ENCODE peak calls at places on chromosome 3, in six cellular contexts. U is stimulated activated CD8-positive, alpha-beta memory T cell treated with anti-CD3 and anti-CD28 coated beads, Interleukin-2, amount 100 ng/mL, for 48 hours; K is NCI-H524; G is posterior vena cava; F is mammary epithelial cell; C is iris pigment epithelial cell. D is an unnamed sample.

GRCh38 chr3:142447308-142447851 is 457 bp downstream of the XRN1 start:
- DNase-seq in G (no peak), F (peak; percentile 49), C (peak; percentile 54), K (peak; percentile 21), U (peak; percentile 20), D (no peak)

GRCh38 chr3:25817107-25817506 is 27.2 kb downstream of the OXSM start:
- DNase-seq in K (no peak), G (no peak), C (no peak), U (no peak), F (no peak), D (no peak)

GRCh38 chr3:126342991-126343661 is 14.1 kb downstream of the KLF15 start:
- DNase-seq in F (no peak), G (peak; percentile 68), U (no peak), K (peak; percentile 23), C (no peak), D (no peak)

GRCh38 chr3:129602309-129602708 is 4.2 kb downstream of the PLXND1 start:
- DNase-seq in U (no peak), C (no peak), K (no peak), F (no peak), G (no peak), D (no peak)

GRCh38 chr3:183287301-183287971 is 34.4 kb downstream of the B3GNT5 start:
- DNase-seq in F (peak; percentile 83), G (no peak), U (no peak), K (no peak), C (peak; percentile 98), D (no peak)

GRCh38 chr3:163605915-163606314 is 1472.4 kb downstream of the SI start:
- DNase-seq in F (no peak), K (no peak), C (no peak), U (no peak), G (no peak), D (no peak)

GRCh38 chr3:110579841-110580550 is 491.6 kb upstream of the NECTIN3 start:
- DNase-seq in G (no peak), U (no peak), F (no peak), K (no peak), C (peak; percentile 73), D (no peak)

GRCh38 chr3:126034481-126035361 is 49.2 kb downstream of the SLC41A3 start:
- DNase-seq in G (peak; percentile 46), F (peak; percentile 51), U (no peak), C (peak; percentile 44), K (no peak), D (no peak)

GRCh38 chr3:128395500-128396125 is 71.1 kb downstream of the DNAJB8 start:
- DNase-seq in G (peak; percentile 90), C (peak; percentile 72), U (no peak), K (no peak), F (no peak), D (no peak)

GRCh38 chr3:171646357-171647133 is 163.7 kb downstream of the PLD1 start:
- DNase-seq in C (peak; percentile 78), G (no peak), K (peak; percentile 30), F (peak; percentile 46), U (no peak), D (no peak)

GRCh38 chr3:111594205-111594604 is 941 bp downstream of the ZBED2 start:
- DNase-seq in G (no peak), C (peak; percentile 90), K (no peak), U (no peak), F (peak; percentile 89), D (no peak)

GRCh38 chr3:38019658-38020341 is 9.6 kb downstream of the PLCD1 start:
- DNase-seq in K (no peak), F (no peak), U (no peak), G (peak; percentile 72), C (no peak), D (no peak)

GRCh38 chr3:150248116-150248864 is 159.8 kb upstream of the TSC22D2 start:
- DNase-seq in G (no peak), U (no peak), F (peak; percentile 28), C (peak; percentile 87), K (no peak), D (no peak)